ENCODE peak calls at places on chromosomes 5 and 9, in seven cellular contexts. One of them, this sample, is unnamed.
A peak's percentile ranks its signal among the peaks of the same experiment; 100 is the strongest.

GRCh38 chr9:362936-363335 is 148.3 kb downstream of the DOCK8 start:
- DNase-seq in amygdala: no peak
- DNase-seq in brain microvascular endothelial cell: no peak
- DNase-seq in Calu3: no peak
- DNase-seq in amniotic stem cell: no peak
- DNase-seq in CD4-positive, alpha-beta T cell: no peak
- DNase-seq in midbrain: no peak
- DNase-seq in this sample: no peak

GRCh38 chr5:124997186-124997893 is 250.9 kb upstream of the ZNF608 start:
- DNase-seq in amygdala: no peak
- DNase-seq in brain microvascular endothelial cell: no peak
- DNase-seq in Calu3: no peak
- DNase-seq in amniotic stem cell: no peak
- DNase-seq in CD4-positive, alpha-beta T cell: no peak
- DNase-seq in midbrain: no peak
- DNase-seq in this sample: no peak

GRCh38 chr5:103607346-103607745 is 44.8 kb upstream of the NUDT12 start:
- DNase-seq in amygdala: no peak
- DNase-seq in brain microvascular endothelial cell: no peak
- DNase-seq in Calu3: no peak
- DNase-seq in amniotic stem cell: no peak
- DNase-seq in CD4-positive, alpha-beta T cell: no peak
- DNase-seq in midbrain: no peak
- DNase-seq in this sample: no peak

GRCh38 chr5:103801681-103802080 is 239.1 kb upstream of the NUDT12 start:
- DNase-seq in amygdala: no peak
- DNase-seq in brain microvascular endothelial cell: peak; percentile 53
- DNase-seq in Calu3: no peak
- DNase-seq in amniotic stem cell: no peak
- DNase-seq in CD4-positive, alpha-beta T cell: no peak
- DNase-seq in midbrain: no peak
- DNase-seq in this sample: peak; percentile 21

GRCh38 chr9:84817011-84817410 is 147.5 kb downstream of the NTRK2 start:
- DNase-seq in amygdala: no peak
- DNase-seq in brain microvascular endothelial cell: no peak
- DNase-seq in Calu3: no peak
- DNase-seq in amniotic stem cell: no peak
- DNase-seq in CD4-positive, alpha-beta T cell: no peak
- DNase-seq in midbrain: no peak
- DNase-seq in this sample: no peak

GRCh38 chr5:180352976-180353225 is 235 bp downstream of the GFPT2 start:
- DNase-seq in amygdala: no peak
- DNase-seq in brain microvascular endothelial cell: no peak
- DNase-seq in Calu3: no peak
- DNase-seq in amniotic stem cell: no peak
- DNase-seq in CD4-positive, alpha-beta T cell: no peak
- DNase-seq in midbrain: no peak
- DNase-seq in this sample: no peak

GRCh38 chr5:151026674-151027073 is 6.3 kb downstream of the GPX3 start:
- DNase-seq in amygdala: no peak
- DNase-seq in brain microvascular endothelial cell: no peak
- DNase-seq in Calu3: no peak
- DNase-seq in amniotic stem cell: no peak
- DNase-seq in CD4-positive, alpha-beta T cell: no peak
- DNase-seq in midbrain: no peak
- DNase-seq in this sample: no peak

GRCh38 chr9:34957492-34958410 is at the start of gene PHF24:
- DNase-seq in amygdala: no peak
- DNase-seq in brain microvascular endothelial cell: no peak
- DNase-seq in Calu3: peak; percentile 3
- DNase-seq in amniotic stem cell: no peak
- DNase-seq in CD4-positive, alpha-beta T cell: no peak
- DNase-seq in midbrain: no peak
- DNase-seq in this sample: peak; percentile 68

GRCh38 chr9:106878081-106878837 is 15.3 kb downstream of the ZNF462 start:
- DNase-seq in amygdala: no peak
- DNase-seq in brain microvascular endothelial cell: no peak
- DNase-seq in Calu3: no peak
- DNase-seq in amniotic stem cell: no peak
- DNase-seq in CD4-positive, alpha-beta T cell: no peak
- DNase-seq in midbrain: no peak
- DNase-seq in this sample: no peak

GRCh38 chr5:9766581-9766980 is 136.4 kb upstream of the TAS2R1 start:
- DNase-seq in amygdala: no peak
- DNase-seq in brain microvascular endothelial cell: peak; percentile 52
- DNase-seq in Calu3: no peak
- DNase-seq in amniotic stem cell: no peak
- DNase-seq in CD4-positive, alpha-beta T cell: no peak
- DNase-seq in midbrain: no peak
- DNase-seq in this sample: peak; percentile 30

GRCh38 chr9:108885643-108886348 is 23.7 kb downstream of the ACTL7A start:
- DNase-seq in amygdala: no peak
- DNase-seq in brain microvascular endothelial cell: peak; percentile 75
- DNase-seq in Calu3: peak; percentile 35
- DNase-seq in amniotic stem cell: no peak
- DNase-seq in CD4-positive, alpha-beta T cell: no peak
- DNase-seq in midbrain: no peak
- DNase-seq in this sample: peak; percentile 28

GRCh38 chr9:4581031-4581760 is 80.9 kb upstream of the PLPP6 start:
- DNase-seq in amygdala: no peak
- DNase-seq in brain microvascular endothelial cell: no peak
- DNase-seq in Calu3: no peak
- DNase-seq in amniotic stem cell: no peak
- DNase-seq in CD4-positive, alpha-beta T cell: no peak
- DNase-seq in midbrain: no peak
- DNase-seq in this sample: no peak

GRCh38 chr5:53110156-53110555 is 599 bp upstream of the MOCS2 start:
- DNase-seq in amygdala: no peak
- DNase-seq in brain microvascular endothelial cell: no peak
- DNase-seq in Calu3: no peak
- DNase-seq in amniotic stem cell: no peak
- DNase-seq in CD4-positive, alpha-beta T cell: no peak
- DNase-seq in midbrain: no peak
- DNase-seq in this sample: no peak

GRCh38 chr9:68905129-68905528 is 108.8 kb downstream of the PRKACG start:
- DNase-seq in amygdala: no peak
- DNase-seq in brain microvascular endothelial cell: no peak
- DNase-seq in Calu3: no peak
- DNase-seq in amniotic stem cell: no peak
- DNase-seq in CD4-positive, alpha-beta T cell: no peak
- DNase-seq in midbrain: no peak
- DNase-seq in this sample: no peak

GRCh38 chr9:122347348-122348287 is 23.2 kb upstream of the PTGS1 start:
- DNase-seq in amygdala: no peak
- DNase-seq in brain microvascular endothelial cell: no peak
- DNase-seq in Calu3: peak; percentile 9
- DNase-seq in amniotic stem cell: no peak
- DNase-seq in CD4-positive, alpha-beta T cell: no peak
- DNase-seq in midbrain: no peak
- DNase-seq in this sample: peak; percentile 42

GRCh38 chr9:19748278-19749126 is 40.3 kb downstream of the SLC24A2 start:
- DNase-seq in amygdala: no peak
- DNase-seq in brain microvascular endothelial cell: peak; percentile 1
- DNase-seq in Calu3: no peak
- DNase-seq in amniotic stem cell: no peak
- DNase-seq in CD4-positive, alpha-beta T cell: no peak
- DNase-seq in midbrain: no peak
- DNase-seq in this sample: no peak

GRCh38 chr5:132497488-132497997 is 7.0 kb upstream of the IRF1 start:
- DNase-seq in amygdala: no peak
- DNase-seq in brain microvascular endothelial cell: peak; percentile 89
- DNase-seq in Calu3: peak; percentile 83
- DNase-seq in amniotic stem cell: peak; percentile 82
- DNase-seq in CD4-positive, alpha-beta T cell: no peak
- DNase-seq in midbrain: no peak
- DNase-seq in this sample: peak; percentile 95

This sample was measured in GM03348.